ENCODE peak calls at places on chromosomes 11 and 22, in eight cellular contexts. L, A, R, Y, K, J, Q and H are unnamed samples.

GRCh38 chr11:96061094-96061493 is 137.2 kb upstream of the MTMR2 start:
- ATAC-seq in L (no peak), A (no peak), R (no peak), Y (no peak), K (no peak), J (no peak), Q (no peak), H (no peak)

GRCh38 chr11:121563003-121563402 is 110.2 kb upstream of the SORL1-AS1 start:
- ATAC-seq in L (no peak), A (no peak), R (peak), Y (peak), K (no peak), J (peak), Q (no peak), H (no peak)

GRCh38 chr11:31531293-31531692 is 21.7 kb downstream of the ELP4 start:
- ATAC-seq in L (no peak), A (no peak), R (no peak), Y (no peak), K (no peak), J (no peak), Q (no peak), H (no peak)

GRCh38 chr11:74839971-74840370 is 91.3 kb downstream of the RNF169 start:
- ATAC-seq in L (no peak), A (no peak), R (no peak), Y (no peak), K (no peak), J (no peak), Q (no peak), H (no peak)

GRCh38 chr11:61718613-61719302 is 33.7 kb upstream of the MYRF start:
- ATAC-seq in L (peak), A (no peak), R (no peak), Y (no peak), K (peak), J (no peak), Q (peak), H (no peak)

GRCh38 chr11:11966354-11966741 is 42.1 kb downstream of the DKK3 start:
- ATAC-seq in L (no peak), A (no peak), R (no peak), Y (no peak), K (no peak), J (no peak), Q (no peak), H (no peak)

GRCh38 chr22:32926600-32926999 is 125.1 kb downstream of the TIMP3 start:
- ATAC-seq in L (no peak), A (no peak), R (no peak), Y (no peak), K (no peak), J (no peak), Q (no peak), H (peak)

GRCh38 chr11:109267293-109268095 is 154.5 kb upstream of the C11orf87 start:
- ATAC-seq in L (no peak), A (no peak), R (no peak), Y (no peak), K (no peak), J (no peak), Q (no peak), H (peak)

GRCh38 chr22:17131686-17132085 is 10.5 kb upstream of the TMEM121B start:
- ATAC-seq in L (peak), A (no peak), R (no peak), Y (no peak), K (no peak), J (no peak), Q (peak), H (no peak)

GRCh38 chr22:43128928-43129424 is 14.2 kb downstream of the MCAT start:
- ATAC-seq in L (no peak), A (peak), R (no peak), Y (no peak), K (peak), J (no peak), Q (no peak), H (no peak)

GRCh38 chr22:42994917-42995562 is 19.9 kb downstream of the PACSIN2 start:
- ATAC-seq in L (peak), A (no peak), R (no peak), Y (no peak), K (peak), J (no peak), Q (peak), H (peak)

GRCh38 chr22:37633082-37633692 is 6.3 kb upstream of the SH3BP1 start:
- ATAC-seq in L (no peak), A (peak), R (peak), Y (peak), K (peak), J (peak), Q (peak), H (peak)